ENCODE peak calls at places on chromosomes 16 and 17, in eight cellular contexts. R is A673; I is BJ; J is CD8-positive, alpha-beta T cell; A is mammary epithelial cell; V is heart left ventricle; G is adipocyte; M is bronchial epithelial cell. B is an unnamed sample.

GRCh38 chr17:51439395-51440229 is 179.3 kb downstream of the UTP18 start:
- DNase-seq in R (peak; percentile 31), I (no peak), J (no peak), A (peak; percentile 24), V (no peak), G (no peak), M (peak; percentile 69), B (no peak)

GRCh38 chr16:79897444-79898146 is 297.1 kb upstream of the MAF start:
- DNase-seq in R (no peak), I (peak; percentile 1), J (no peak), A (no peak), V (peak; percentile 11), G (no peak), M (no peak), B (no peak)

GRCh38 chr17:6512552-6512951 is 43.8 kb downstream of the PITPNM3 start:
- DNase-seq in R (no peak), I (no peak), J (no peak), A (no peak), V (no peak), G (no peak), M (no peak), B (no peak)

GRCh38 chr16:22886908-22887307 is 72.9 kb downstream of the HS3ST2 start:
- DNase-seq in R (no peak), I (no peak), J (no peak), A (peak; percentile 17), V (no peak), G (no peak), M (peak; percentile 14), B (no peak)

GRCh38 chr16:19165101-19165500 is 2.9 kb upstream of the SYT17 start:
- DNase-seq in R (no peak), I (no peak), J (no peak), A (no peak), V (no peak), G (no peak), M (no peak), B (no peak)

GRCh38 chr16:65618335-65618734 is 496.5 kb upstream of the CDH11 start:
- DNase-seq in R (peak; percentile 9), I (no peak), J (no peak), A (no peak), V (no peak), G (no peak), M (no peak), B (no peak)

GRCh38 chr16:87762071-87762571 is 3.7 kb downstream of the KLHDC4 start:
- DNase-seq in R (no peak), I (no peak), J (peak; percentile 28), A (no peak), V (no peak), G (no peak), M (no peak), B (no peak)

GRCh38 chr16:60684002-60684401 is 1352.2 kb downstream of the CDH8 start:
- DNase-seq in R (no peak), I (no peak), J (no peak), A (no peak), V (no peak), G (no peak), M (no peak), B (no peak)

GRCh38 chr17:20930065-20930760 is 112.6 kb downstream of the USP22 start:
- DNase-seq in R (no peak), I (no peak), J (no peak), A (no peak), V (no peak), G (peak; percentile 19), M (no peak), B (no peak)

GRCh38 chr17:30379303-30380105 is 777 bp downstream of the CPD start:
- DNase-seq in R (peak; percentile 14), I (no peak), J (no peak), A (no peak), V (no peak), G (peak; percentile 41), M (no peak), B (peak; percentile 27)

GRCh38 chr17:42913981-42914617 is 13.5 kb downstream of the G6PC1 start:
- DNase-seq in R (no peak), I (no peak), J (no peak), A (no peak), V (no peak), G (no peak), M (no peak), B (no peak)

GRCh38 chr17:75633484-75634375 is 496 bp downstream of the SMIM5 start:
- DNase-seq in R (peak; percentile 94), I (peak; percentile 64), J (peak; percentile 31), A (peak; percentile 85), V (peak; percentile 92), G (peak; percentile 98), M (peak; percentile 83), B (peak; percentile 78)

GRCh38 chr17:66714046-66715023 is 120.6 kb upstream of the CACNG5 start:
- DNase-seq in R (no peak), I (no peak), J (no peak), A (no peak), V (no peak), G (no peak), M (no peak), B (no peak)

GRCh38 chr17:66739553-66739952 is 95.4 kb upstream of the CACNG5 start:
- DNase-seq in R (no peak), I (no peak), J (no peak), A (no peak), V (no peak), G (no peak), M (no peak), B (no peak)

GRCh38 chr16:31135535-31136286 is at the start of gene PRSS8:
- DNase-seq in R (no peak), I (no peak), J (no peak), A (peak; percentile 68), V (no peak), G (no peak), M (peak; percentile 71), B (no peak)

GRCh38 chr16:31132979-31133599 is 2.4 kb downstream of the PRSS8 start:
- DNase-seq in R (no peak), I (no peak), J (no peak), A (no peak), V (no peak), G (no peak), M (no peak), B (no peak)

GRCh38 chr16:31134625-31135534 is 647 bp downstream of the PRSS8 start:
- DNase-seq in R (no peak), I (no peak), J (no peak), A (peak; percentile 63), V (no peak), G (no peak), M (peak; percentile 52), B (no peak)

GRCh38 chr16:31132303-31132978 is 3.1 kb downstream of the PRSS8 start:
- DNase-seq in R (no peak), I (no peak), J (no peak), A (no peak), V (no peak), G (no peak), M (no peak), B (no peak)

GRCh38 chr16:31134091-31134571 is 1.4 kb downstream of the PRSS8 start:
- DNase-seq in R (no peak), I (no peak), J (no peak), A (peak; percentile 43), V (no peak), G (no peak), M (peak; percentile 61), B (no peak)
- H3K27me3 ChIP-seq in R (no peaks in the 10 kb centered on the region), I (no peaks in the 10 kb centered on the region), J (no peaks in the 10 kb centered on the region), A (no peaks in the 10 kb centered on the region), V (no peaks in the 10 kb centered on the region), G (peaks cover 5% of the 10 kb centered on the region), M (no peaks in the 10 kb centered on the region), B (no peaks in the 10 kb centered on the region)

GRCh38 chr17:2016494-2016893 is 8.6 kb downstream of the RTN4RL1 start:
- DNase-seq in R (no peak), I (no peak), J (no peak), A (no peak), V (no peak), G (no peak), M (no peak), B (no peak)

GRCh38 chr17:2015314-2015713 is 9.8 kb downstream of the RTN4RL1 start:
- DNase-seq in R (no peak), I (no peak), J (no peak), A (no peak), V (no peak), G (no peak), M (no peak), B (no peak)

GRCh38 chr17:2011421-2012371 is 13.4 kb downstream of the RTN4RL1 start:
- DNase-seq in R (peak; percentile 73), I (no peak), J (no peak), A (peak; percentile 51), V (no peak), G (peak; percentile 73), M (peak; percentile 46), B (peak; percentile 26)

GRCh38 chr17:2012499-2012898 is 12.6 kb downstream of the RTN4RL1 start:
- DNase-seq in R (no peak), I (no peak), J (no peak), A (no peak), V (no peak), G (no peak), M (no peak), B (no peak)

DNA sequence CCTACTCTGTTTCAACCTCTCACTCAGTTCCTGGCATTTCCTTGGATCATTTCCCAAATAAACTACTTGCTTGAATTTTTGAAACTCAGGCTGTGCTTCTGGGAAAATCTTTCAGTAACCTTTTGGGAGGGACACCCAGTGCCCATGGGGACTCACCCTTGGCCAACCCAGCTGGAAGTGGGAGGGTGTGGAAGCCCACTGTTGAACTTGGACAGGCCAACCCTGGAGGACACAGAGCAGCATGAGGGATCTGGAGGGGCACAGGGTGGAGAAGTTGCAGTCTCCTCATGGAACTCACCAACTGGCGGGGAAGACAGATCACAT is 11.2 kb downstream of the RTN4RL1 start:
- DNase-seq in R (no peak), I (no peak), J (no peak), A (no peak), V (no peak), G (peak; percentile 24), M (no peak), B (no peak)
- H3K27me3 ChIP-seq in R (no peaks in the 10 kb centered on the region), I (peaks cover 10% of the 10 kb centered on the region), J (no peaks in the 10 kb centered on the region), A (no peaks in the 10 kb centered on the region), V (no peaks in the 10 kb centered on the region), G (peaks cover 20% of the 10 kb centered on the region), M (no peaks in the 10 kb centered on the region), B (peaks cover 17% of the 10 kb centered on the region)

GRCh38 chr17:49223168-49223516 is 7.4 kb downstream of the PHOSPHO1 start:
- DNase-seq in R (no peak), I (no peak), J (no peak), A (no peak), V (no peak), G (no peak), M (no peak), B (no peak)
- H3K27me3 ChIP-seq in R (no peaks in the 10 kb centered on the region), I (peaks cover 35% of the 10 kb centered on the region), J (no peaks in the 10 kb centered on the region), A (peaks cover 16% of the 10 kb centered on the region), V (peaks cover 68% of the 10 kb centered on the region), G (peaks cover 70% of the 10 kb centered on the region), M (peaks cover 33% of the 10 kb centered on the region), B (no peaks in the 10 kb centered on the region)

DNA sequence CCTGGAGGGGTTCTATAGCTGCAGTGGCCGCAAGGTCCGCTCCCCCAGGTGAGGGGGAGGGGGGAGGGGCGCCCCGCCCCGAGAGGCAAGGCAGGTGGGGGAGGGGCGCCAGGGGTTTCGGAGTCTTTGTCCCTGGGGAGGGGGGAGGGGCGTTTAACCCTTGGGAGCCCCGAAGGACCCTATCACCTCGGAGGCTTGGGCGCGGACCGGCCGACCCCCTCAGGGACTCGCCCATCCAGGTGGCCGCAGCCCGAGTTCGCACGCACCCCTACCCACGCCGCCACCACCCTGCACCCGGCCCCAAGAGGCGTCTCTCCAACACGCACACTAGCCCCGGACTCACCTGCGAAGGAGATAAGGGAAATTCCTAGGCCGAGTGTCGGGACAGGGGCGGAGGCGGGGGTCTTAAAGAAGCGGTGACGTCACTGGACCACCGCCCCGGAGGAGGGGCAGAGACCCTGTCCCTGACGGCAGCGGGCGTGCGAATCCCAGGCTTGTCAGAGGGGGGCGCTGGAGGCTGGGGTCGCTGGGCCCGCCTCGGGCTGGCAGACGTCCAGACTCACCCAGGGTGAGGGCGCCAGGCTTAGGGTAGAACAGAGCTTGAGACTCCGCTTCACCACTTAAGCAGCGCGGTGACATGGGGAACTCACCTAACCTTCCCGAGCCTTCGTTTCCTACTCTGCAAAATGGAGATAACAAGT is at the start of gene CLDN6:
- DNase-seq in R (peak; percentile 72), I (no peak), J (no peak), A (no peak), V (no peak), G (no peak), M (no peak), B (peak; percentile 22)
- H3K27me3 ChIP-seq in R (peaks cover 16% of the 10 kb centered on the region), I (no peaks in the 10 kb centered on the region), J (peaks cover 3% of the 10 kb centered on the region), A (peaks cover 3% of the 10 kb centered on the region), V (peaks cover 36% of the 10 kb centered on the region), G (peaks cover 32% of the 10 kb centered on the region), M (peaks cover 2% of the 10 kb centered on the region), B (no peaks in the 10 kb centered on the region)

B was measured in DND-41.